ENCODE peak calls at places on chromosome 2, in ten cellular contexts. S, V, P, X, I, L, Z, G, J and D are unnamed samples.

GRCh38 chr2:229601936-229602335 is 112.4 kb downstream of the DNER start:
- DNase-seq in S (no peak), V (no peak), P (no peak), X (no peak), I (no peak), L (no peak), Z (no peak), G (no peak), J (no peak), D (no peak)

GRCh38 chr2:215751200-215751910 is 262.0 kb downstream of the MREG start:
- DNase-seq in S (no peak), V (no peak), P (peak; percentile 95), X (peak; percentile 60), I (peak; percentile 93), L (no peak), Z (peak; percentile 70), G (no peak), J (no peak), D (no peak)

GRCh38 chr2:128531856-128532255 is 213.2 kb upstream of the HS6ST1 start:
- DNase-seq in S (no peak), V (no peak), P (no peak), X (no peak), I (no peak), L (no peak), Z (no peak), G (no peak), J (no peak), D (no peak)

GRCh38 chr2:176139621-176140020 is 10.1 kb downstream of the HOXD8 start:
- DNase-seq in S (peak; percentile 69), V (no peak), P (peak; percentile 77), X (no peak), I (no peak), L (no peak), Z (no peak), G (no peak), J (no peak), D (no peak)

GRCh38 chr2:18500333-18500732 is 60.1 kb downstream of the RDH14 start:
- DNase-seq in S (no peak), V (no peak), P (peak; percentile 44), X (peak; percentile 59), I (peak; percentile 89), L (no peak), Z (no peak), G (no peak), J (no peak), D (no peak)

GRCh38 chr2:105802587-105802986 is 57.9 kb downstream of the NCK2 start:
- DNase-seq in S (no peak), V (no peak), P (no peak), X (no peak), I (no peak), L (no peak), Z (no peak), G (no peak), J (no peak), D (peak; percentile 52)

GRCh38 chr2:240156435-240157146 is 16.1 kb upstream of the OTOS start:
- DNase-seq in S (no peak), V (no peak), P (no peak), X (no peak), I (no peak), L (no peak), Z (no peak), G (no peak), J (no peak), D (no peak)

GRCh38 chr2:122519366-122519765 is 763.9 kb downstream of the TSN start:
- DNase-seq in S (no peak), V (no peak), P (peak; percentile 26), X (no peak), I (no peak), L (no peak), Z (no peak), G (no peak), J (no peak), D (no peak)

DNA sequence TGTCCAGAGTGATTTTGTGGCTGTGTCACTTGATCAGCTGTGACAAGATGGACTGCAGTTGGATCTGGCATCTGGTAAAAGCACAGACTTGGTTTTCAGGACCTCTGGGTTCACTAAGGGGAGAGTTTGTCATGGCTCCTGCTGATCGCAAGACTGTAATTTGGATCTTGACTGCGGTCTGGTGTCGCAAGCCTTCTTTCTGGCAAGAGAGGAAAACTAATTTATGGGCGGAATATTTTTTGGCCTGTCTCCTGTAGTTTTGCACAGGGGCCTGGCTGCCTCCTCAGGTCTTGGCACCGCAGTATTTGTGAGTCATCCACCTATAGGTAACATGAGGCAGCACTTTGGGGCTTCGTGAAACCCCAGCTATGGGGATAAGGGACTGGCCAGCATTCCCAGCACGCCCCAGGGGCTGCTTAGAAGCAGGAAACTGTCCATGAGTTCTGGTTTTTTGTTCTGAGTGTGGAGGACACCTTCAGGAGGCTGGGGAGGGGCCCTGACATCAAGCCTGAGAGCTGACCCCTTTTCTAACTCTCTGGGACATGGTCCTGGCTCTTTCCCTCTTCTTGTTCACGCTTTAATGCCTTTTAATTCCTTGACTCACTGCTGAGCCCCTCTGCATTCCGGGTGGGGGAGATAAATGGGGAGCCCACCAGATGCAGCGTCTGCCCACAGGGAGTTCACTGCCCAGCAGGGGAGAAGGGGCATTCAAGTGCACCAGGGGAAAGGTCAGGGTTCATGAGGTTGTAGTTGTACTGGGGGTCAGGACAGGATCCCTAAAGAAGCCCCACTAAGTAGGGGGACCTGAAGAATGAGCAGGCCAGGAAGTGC is 12.2 kb downstream of the SH3BP4 start:
- DNase-seq in S (no peak), V (peak; percentile 58), P (peak; percentile 84), X (no peak), I (peak; percentile 74), L (peak; percentile 38), Z (peak; percentile 78), G (no peak), J (peak; percentile 74), D (no peak)
- H3K27ac ChIP-seq in S (no peak overlapping the region), V (peak overlapping the region; percentile 61), P (peak overlapping the region; percentile 81), X (peak overlapping the region; percentile 0), I (peak overlapping the region; percentile 73), L (peak overlapping the region; percentile 46), Z (peak overlapping the region; percentile 84), G (no peak overlapping the region), J (peak overlapping the region; percentile 70), D (no peak overlapping the region)

GRCh38 chr2:86254576-86255538 is 55.6 kb downstream of the MRPL35 start:
- DNase-seq in S (no peak), V (peak; percentile 46), P (no peak), X (no peak), I (no peak), L (no peak), Z (no peak), G (peak; percentile 74), J (peak; percentile 69), D (no peak)

GRCh38 chr2:86251840-86252266 is 52.6 kb downstream of the MRPL35 start:
- DNase-seq in S (no peak), V (peak; percentile 15), P (no peak), X (no peak), I (no peak), L (no peak), Z (no peak), G (peak; percentile 73), J (no peak), D (no peak)

GRCh38 chr2:86253424-86253823 is 54.2 kb downstream of the MRPL35 start:
- DNase-seq in S (no peak), V (no peak), P (no peak), X (no peak), I (no peak), L (no peak), Z (no peak), G (no peak), J (no peak), D (no peak)

GRCh38 chr2:86249176-86249842 is 50.1 kb downstream of the MRPL35 start:
- DNase-seq in S (peak; percentile 63), V (peak; percentile 35), P (peak; percentile 79), X (peak; percentile 57), I (peak; percentile 79), L (peak; percentile 4), Z (peak; percentile 66), G (no peak), J (no peak), D (no peak)

DNA sequence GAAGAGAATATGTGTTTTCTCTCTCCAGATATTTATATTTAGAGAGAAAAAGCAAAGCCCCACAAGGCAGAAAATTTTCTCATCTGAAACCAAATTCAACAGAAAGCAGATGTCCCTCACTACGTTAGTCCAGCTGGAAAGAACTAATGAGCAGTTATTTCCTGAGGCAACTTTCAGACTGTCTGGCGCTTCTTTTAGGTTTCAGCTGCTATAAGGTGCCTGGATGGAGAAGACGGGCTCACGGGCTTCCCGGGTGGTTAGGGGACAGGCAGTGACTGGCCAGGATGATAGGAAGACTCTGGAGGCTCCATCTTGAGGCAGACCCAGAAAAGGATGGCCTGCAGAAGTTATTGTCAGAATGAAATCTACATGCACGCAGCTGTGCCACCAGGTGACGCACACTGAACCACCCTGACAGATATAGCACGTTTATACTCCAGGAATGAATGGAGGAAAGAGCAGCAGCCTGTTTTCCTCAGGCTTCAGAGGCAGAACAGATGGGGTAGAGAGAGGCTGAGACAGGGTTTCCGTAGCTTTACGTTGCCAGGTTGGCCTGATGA is 50.7 kb downstream of the MRPL35 start:
- DNase-seq in S (no peak), V (no peak), P (peak; percentile 29), X (no peak), I (no peak), L (no peak), Z (no peak), G (no peak), J (no peak), D (no peak)
- H3K27ac ChIP-seq in S (peak overlapping the region; percentile 65), V (no peak overlapping the region), P (no peak overlapping the region), X (peak overlapping the region; percentile 42), I (no peak overlapping the region), L (no peak overlapping the region), Z (no peak overlapping the region), G (no peak overlapping the region), J (peak overlapping the region; percentile 2), D (no peak overlapping the region)

DNA sequence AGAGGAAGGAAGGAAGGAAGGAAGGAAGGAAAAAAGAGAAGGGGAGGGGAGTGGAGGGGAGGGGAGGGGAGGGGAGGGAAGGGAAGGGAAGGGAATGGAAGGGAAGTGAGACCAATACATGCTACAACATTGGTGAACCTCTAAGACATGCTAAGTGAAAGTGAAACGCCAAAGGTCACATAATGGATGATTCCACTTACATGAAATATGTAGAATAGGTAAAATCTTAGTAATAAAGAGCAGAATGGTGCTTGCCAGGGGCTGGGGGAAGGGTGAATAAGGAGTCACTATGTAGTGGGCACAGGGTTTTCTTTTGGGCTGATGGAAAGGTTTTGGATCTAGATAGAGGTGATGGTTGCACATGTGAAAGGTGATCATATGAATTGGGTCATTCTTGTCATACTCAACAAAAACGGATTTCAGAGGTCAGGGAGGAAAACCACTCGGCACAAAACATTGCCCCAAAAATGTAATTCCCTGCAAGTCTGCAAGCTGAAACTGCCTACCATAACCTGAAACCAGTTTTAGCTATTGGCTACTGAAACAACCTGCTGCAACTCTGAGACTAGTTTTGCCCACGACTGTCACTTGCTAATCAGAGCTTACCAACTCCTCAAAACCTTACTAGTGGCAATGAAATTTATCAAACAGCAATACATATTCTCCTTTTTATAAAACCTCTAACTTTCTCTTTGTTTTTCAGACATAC is 59.2 kb downstream of the CCDC141 start:
- DNase-seq in S (no peak), V (no peak), P (no peak), X (no peak), I (no peak), L (no peak), Z (no peak), G (no peak), J (no peak), D (no peak)
- H3K27ac ChIP-seq in S (no peak overlapping the region), V (no peak overlapping the region), P (no peak overlapping the region), X (no peak overlapping the region), I (no peak overlapping the region), L (no peak overlapping the region), Z (no peak overlapping the region), G (no peak overlapping the region), J (no peak overlapping the region), D (no peak overlapping the region)

DNA sequence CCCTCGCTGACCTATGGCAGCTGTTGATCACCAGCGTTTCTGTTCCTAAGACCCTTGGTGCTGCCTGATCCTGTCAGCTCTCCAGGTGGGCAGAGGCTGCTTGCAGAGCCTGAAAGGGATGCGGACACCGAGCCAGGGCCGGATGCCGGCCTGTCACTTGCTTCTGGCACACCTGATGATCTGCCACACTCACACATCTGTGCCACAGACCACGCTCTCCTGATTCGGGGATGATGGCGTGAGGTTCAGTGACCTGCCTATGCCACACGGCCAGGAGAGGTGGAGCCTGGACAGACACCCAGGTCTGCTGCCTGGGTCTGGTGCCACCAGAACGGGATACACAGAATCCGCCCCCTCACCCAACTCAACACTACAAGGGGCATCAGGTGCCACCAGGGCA is 129.4 kb upstream of the GLI2 start:
- DNase-seq in S (no peak), V (no peak), P (no peak), X (no peak), I (no peak), L (no peak), Z (no peak), G (peak; percentile 36), J (no peak), D (no peak)
- H3K27ac ChIP-seq in S (no peak overlapping the region), V (no peak overlapping the region), P (no peak overlapping the region), X (no peak overlapping the region), I (no peak overlapping the region), L (no peak overlapping the region), Z (no peak overlapping the region), G (no peak overlapping the region), J (no peak overlapping the region), D (no peak overlapping the region)